ENCODE peak calls at places on chromosomes 6 and 20, in eight cellular contexts. G is AG04450; V is transverse colon; Q is neuronal stem cell; M is tibial nerve; B is heart right ventricle; W is ascending aorta; U is CD4-positive, alpha-beta memory T cell. X is an unnamed sample.

GRCh38 chr6:52731719-52732118 is 31.6 kb downstream of the GSTA2 start:
- DNase-seq in W (no peak), M (no peak), B (no peak), U (no peak), Q (no peak), V (no peak), G (no peak), X (no peak)

GRCh38 chr6:169020821-169021220 is 232.8 kb downstream of the THBS2 start:
- DNase-seq in W (no peak), Q (no peak), M (no peak), U (no peak), V (no peak), B (no peak), G (no peak), X (no peak)

GRCh38 chr20:58478141-58478805 is 36.9 kb downstream of the APCDD1L start:
- DNase-seq in B (no peak), W (peak), G (no peak), V (no peak), Q (no peak), M (no peak), U (no peak), X (no peak)

GRCh38 chr20:36465109-36466080 is 75.9 kb upstream of the MYL9 start:
- DNase-seq in U (no peak), G (peak), B (no peak), M (peak), V (peak), W (peak), Q (no peak), X (no peak)

GRCh38 chr6:157216570-157216969 is 106.7 kb downstream of the TMEM242 start:
- DNase-seq in W (peak), B (no peak), Q (no peak), M (no peak), V (no peak), U (no peak), G (no peak), X (no peak)

GRCh38 chr20:31747640-31748039 is 8.6 kb downstream of the TPX2 start:
- DNase-seq in V (no peak), Q (no peak), G (no peak), B (peak), U (no peak), W (no peak), M (no peak), X (no peak)

GRCh38 chr20:34983995-34984735 is 28.5 kb downstream of the MYH7B start:
- DNase-seq in W (no peak), V (peak), B (no peak), U (no peak), M (no peak), G (no peak), Q (no peak), X (peak)

GRCh38 chr6:135397172-135397952 is 100.2 kb downstream of the AHI1 start:
- DNase-seq in U (no peak), Q (no peak), W (no peak), M (no peak), V (no peak), G (no peak), B (no peak), X (no peak)

GRCh38 chr20:12815369-12815768 is 193.4 kb upstream of the SPTLC3 start:
- DNase-seq in Q (no peak), G (no peak), W (no peak), M (no peak), V (no peak), U (no peak), B (no peak), X (no peak)

GRCh38 chr6:135880066-135880972 is 28.8 kb downstream of the PDE7B start:
- DNase-seq in V (peak), U (peak), B (no peak), W (no peak), G (no peak), M (no peak), Q (no peak), X (peak)

GRCh38 chr6:36633915-36634314 is 39.8 kb downstream of the SRSF3 start:
- DNase-seq in W (peak), Q (no peak), V (peak), G (peak), U (no peak), M (peak), B (peak), X (no peak)

GRCh38 chr6:115214283-115214682 is 846.4 kb downstream of the FRK start:
- DNase-seq in U (no peak), B (no peak), Q (no peak), G (no peak), V (no peak), W (no peak), M (no peak), X (no peak)

GRCh38 chr20:47464380-47465101 is 37.1 kb upstream of the NCOA3 start:
- DNase-seq in W (peak), V (peak), Q (no peak), G (peak), M (peak), B (peak), U (no peak), X (no peak)

GRCh38 chr6:48973486-48973885 is 489.6 kb downstream of the MMUT start:
- DNase-seq in B (no peak), U (no peak), M (no peak), V (no peak), G (no peak), Q (no peak), W (no peak), X (no peak)

GRCh38 chr6:6893701-6894100 is 214.1 kb upstream of the RREB1 start:
- DNase-seq in U (no peak), V (no peak), G (no peak), Q (no peak), W (no peak), M (no peak), B (no peak), X (no peak)

GRCh38 chr6:41878961-41879405 is 16.2 kb downstream of the USP49 start:
- DNase-seq in W (no peak), G (peak), B (no peak), U (no peak), M (no peak), V (no peak), Q (no peak), X (no peak)

GRCh38 chr6:7747901-7748504 is 22.1 kb downstream of the BMP6 start:
- DNase-seq in V (no peak), B (no peak), U (no peak), W (no peak), M (no peak), G (no peak), Q (no peak), X (no peak)

GRCh38 chr20:39893013-39893685 is 795.9 kb downstream of the MAFB start:
- DNase-seq in Q (no peak), W (no peak), M (no peak), B (no peak), G (peak), V (no peak), U (no peak), X (no peak)

GRCh38 chr20:58706150-58706892 is 13.7 kb downstream of the NPEPL1 start:
- DNase-seq in W (peak), G (no peak), U (no peak), B (no peak), V (peak), M (no peak), Q (no peak), X (no peak)

GRCh38 chr6:89145461-89145961 is 344 bp upstream of the PM20D2 start:
- DNase-seq in U (peak), Q (no peak), G (no peak), B (no peak), W (no peak), V (no peak), M (no peak), X (peak)

GRCh38 chr6:100138346-100139022 is 144.5 kb upstream of the MCHR2 start:
- DNase-seq in V (no peak), W (no peak), Q (no peak), B (no peak), G (no peak), U (no peak), M (no peak), X (no peak)

GRCh38 chr6:130183271-130184222 is 39.2 kb downstream of the SAMD3 start:
- DNase-seq in Q (no peak), U (peak), V (no peak), W (no peak), M (no peak), B (no peak), G (no peak), X (peak)

DNA sequence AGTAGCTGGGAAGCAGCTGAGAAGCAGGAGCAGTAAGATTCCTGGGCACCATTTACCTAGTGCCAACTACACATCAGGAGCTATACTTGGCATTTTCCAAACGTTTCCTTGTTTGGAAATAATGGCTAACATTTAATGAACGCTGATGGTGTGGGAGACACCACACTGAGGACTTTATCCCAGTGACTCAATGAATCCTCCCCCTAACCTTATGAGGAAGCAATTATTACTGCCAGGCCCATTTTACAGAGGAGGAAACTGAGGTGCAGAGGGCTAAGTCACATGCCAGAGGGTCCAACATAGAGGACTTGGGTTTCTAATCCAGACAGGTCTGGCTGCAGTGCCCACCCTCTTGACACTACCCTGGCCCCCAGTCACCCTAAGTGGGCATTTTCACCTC is 6.1 kb downstream of the PTGIS start:
- DNase-seq in Q (no peak), U (no peak), G (no peak), W (no peak), B (no peak), V (no peak), M (no peak), X (no peak)
- H3K27ac ChIP-seq in Q (peak), U (no peak), G (peak), W (peak), B (peak), V (peak), M (peak), X (no peak)

GRCh38 chr6:108875161-108875555 is 26.9 kb downstream of the ARMC2 start:
- DNase-seq in G (no peak), U (no peak), W (no peak), B (no peak), Q (no peak), V (no peak), M (no peak), X (no peak)

GRCh38 chr6:108872001-108872974 is 24.1 kb downstream of the ARMC2 start:
- DNase-seq in W (no peak), G (no peak), B (no peak), Q (peak), M (no peak), U (peak), V (peak), X (no peak)

GRCh38 chr6:108874470-108875160 is 26.4 kb downstream of the ARMC2 start:
- DNase-seq in G (no peak), U (peak), W (peak), M (peak), V (peak), Q (no peak), B (no peak), X (no peak)

GRCh38 chr6:108873251-108873650 is 25.0 kb downstream of the ARMC2 start:
- DNase-seq in U (no peak), G (no peak), W (no peak), M (no peak), Q (no peak), B (no peak), V (no peak), X (no peak)

GRCh38 chr6:108873971-108874370 is 25.7 kb downstream of the ARMC2 start:
- DNase-seq in V (no peak), M (no peak), G (no peak), W (no peak), Q (no peak), U (no peak), B (no peak), X (no peak)
- H3K27ac ChIP-seq in V (peak), M (peak), G (no peak), W (peak), Q (no peak), U (peak), B (peak), X (no peak)

DNA sequence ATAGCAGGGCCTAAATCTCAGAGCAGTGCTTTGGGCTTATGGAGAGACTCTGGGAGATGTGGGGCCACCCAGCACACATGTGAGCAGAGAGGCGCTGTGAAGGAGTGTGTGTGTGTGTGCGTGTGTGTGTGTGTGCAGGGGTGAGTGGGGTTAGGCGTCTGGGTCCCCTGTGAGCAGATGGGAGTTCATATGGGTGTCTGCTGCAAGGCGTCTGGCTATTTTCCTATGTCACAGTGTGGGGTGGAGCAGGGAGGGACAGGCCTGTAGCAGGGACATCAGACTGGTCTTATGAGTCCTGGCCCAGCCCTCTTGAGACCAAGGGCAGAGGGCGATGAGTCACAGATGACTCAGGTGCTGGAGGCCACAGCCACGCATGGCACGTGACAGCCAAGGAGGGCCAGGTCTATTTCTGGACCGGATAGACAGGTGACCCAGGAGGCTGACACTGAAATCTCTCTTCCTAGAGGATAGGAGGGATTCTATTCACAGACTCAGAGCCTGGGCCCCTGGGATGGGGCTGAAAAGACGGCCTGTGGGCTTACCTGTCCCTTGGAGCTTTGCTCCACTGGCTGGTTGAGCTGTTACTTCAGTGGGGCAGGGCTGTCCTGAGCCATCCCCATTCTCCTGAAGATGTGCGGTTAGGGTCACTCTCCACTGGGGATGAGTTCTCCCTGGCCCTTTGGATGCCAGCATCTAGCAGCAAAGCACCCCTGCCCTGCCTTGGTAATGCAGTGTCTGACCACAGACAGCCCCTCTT is 28.9 kb downstream of the VEGFA start:
- DNase-seq in U (no peak), B (peak), Q (no peak), M (no peak), G (no peak), V (peak), W (no peak), X (no peak)
- H3K27ac ChIP-seq in U (no peak), B (peak), Q (no peak), M (no peak), G (no peak), V (peak), W (no peak), X (no peak)

DNA sequence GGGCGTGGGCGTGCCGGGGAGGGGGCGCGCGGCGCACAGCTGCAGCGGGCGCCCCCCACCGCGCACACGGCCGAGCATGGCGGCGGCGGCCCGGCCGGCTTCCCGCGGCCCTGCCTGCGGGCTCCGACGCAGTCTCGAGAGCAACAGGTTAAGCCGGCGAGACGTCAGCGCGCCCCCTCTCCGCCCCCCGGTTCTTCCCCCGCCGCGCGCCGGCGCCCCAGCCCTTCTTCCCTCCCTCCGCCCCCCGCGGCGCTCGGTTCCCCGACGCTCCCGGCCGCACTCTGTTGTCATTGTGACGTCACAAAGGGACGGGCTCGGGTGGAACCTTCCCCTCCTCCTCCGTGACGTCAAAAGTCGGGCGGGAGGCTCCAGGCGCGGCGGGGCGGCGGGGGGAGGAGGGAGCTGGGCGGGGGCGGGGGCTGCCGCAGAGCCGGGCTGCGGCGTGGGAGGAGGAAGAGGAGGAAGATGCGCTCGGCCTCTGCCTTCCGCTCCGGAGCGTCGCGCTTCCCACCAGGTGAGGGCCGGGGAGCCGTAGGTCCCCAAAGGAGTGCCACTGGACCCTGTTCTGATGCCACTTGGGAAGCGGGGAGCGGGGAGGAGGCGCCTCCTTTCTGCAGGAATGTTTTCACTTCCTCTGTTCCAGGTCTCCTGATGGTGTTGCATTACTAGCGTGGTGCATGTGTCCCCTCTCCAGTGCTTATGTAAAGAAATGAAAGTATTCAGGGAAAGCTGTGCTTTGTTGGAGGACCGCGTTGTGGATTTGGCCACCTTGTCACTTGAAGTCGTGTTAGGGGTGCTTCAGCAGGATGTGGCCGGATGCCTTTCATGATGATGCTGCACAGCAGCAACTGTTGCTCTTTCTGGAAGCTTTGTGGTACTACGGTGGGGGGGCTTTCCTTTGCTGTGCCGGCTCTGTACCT is 2.8 kb downstream of the JARID2 start:
- DNase-seq in Q (peak), B (peak), G (peak), U (peak), M (peak), W (peak), V (peak), X (peak)
- H3K27ac ChIP-seq in Q (peak), B (peak), G (peak), U (peak), M (peak), W (peak), V (peak), X (peak)

GRCh38 chr6:93124226-93124625 is 295.1 kb downstream of the EPHA7 start:
- DNase-seq in V (no peak), U (no peak), Q (no peak), W (no peak), M (no peak), B (no peak), G (no peak), X (no peak)
- H3K27ac ChIP-seq in V (no peak), U (no peak), Q (no peak), W (no peak), M (no peak), B (no peak), G (no peak), X (no peak)

GRCh38 chr6:53831081-53831839 is 36.5 kb downstream of the LRRC1 start:
- DNase-seq in B (no peak), Q (no peak), W (no peak), U (no peak), M (no peak), V (no peak), G (no peak), X (no peak)

GRCh38 chr6:53828971-53829697 is 34.3 kb downstream of the LRRC1 start:
- DNase-seq in V (no peak), Q (no peak), B (no peak), W (no peak), G (no peak), M (no peak), U (no peak), X (no peak)

GRCh38 chr6:53830356-53830755 is 35.6 kb downstream of the LRRC1 start:
- DNase-seq in U (no peak), V (no peak), Q (no peak), G (no peak), B (no peak), M (no peak), W (no peak), X (no peak)

GRCh38 chr6:53828215-53828614 is 33.4 kb downstream of the LRRC1 start:
- DNase-seq in Q (no peak), M (no peak), U (no peak), V (no peak), W (no peak), G (no peak), B (no peak), X (no peak)

GRCh38 chr6:53829698-53830221 is 35.0 kb downstream of the LRRC1 start:
- DNase-seq in M (no peak), B (no peak), V (peak), G (no peak), W (no peak), Q (no peak), U (no peak), X (no peak)
- H3K27ac ChIP-seq in M (no peak), B (no peak), V (peak), G (no peak), W (peak), Q (no peak), U (no peak), X (no peak)

GRCh38 chr6:484086-484728 is 92.7 kb downstream of the IRF4 start:
- DNase-seq in M (no peak), Q (no peak), W (no peak), V (no peak), B (no peak), G (no peak), U (no peak), X (no peak)

GRCh38 chr6:489001-489400 is 97.4 kb downstream of the IRF4 start:
- DNase-seq in M (no peak), Q (no peak), G (no peak), U (no peak), B (no peak), W (no peak), V (no peak), X (peak)

GRCh38 chr6:487956-488355 is 96.4 kb downstream of the IRF4 start:
- DNase-seq in Q (no peak), M (no peak), V (peak), W (no peak), U (no peak), G (no peak), B (no peak), X (no peak)

GRCh38 chr6:485655-486054 is 94.1 kb downstream of the IRF4 start:
- DNase-seq in G (no peak), V (no peak), Q (no peak), U (no peak), M (no peak), W (no peak), B (no peak), X (no peak)

DNA sequence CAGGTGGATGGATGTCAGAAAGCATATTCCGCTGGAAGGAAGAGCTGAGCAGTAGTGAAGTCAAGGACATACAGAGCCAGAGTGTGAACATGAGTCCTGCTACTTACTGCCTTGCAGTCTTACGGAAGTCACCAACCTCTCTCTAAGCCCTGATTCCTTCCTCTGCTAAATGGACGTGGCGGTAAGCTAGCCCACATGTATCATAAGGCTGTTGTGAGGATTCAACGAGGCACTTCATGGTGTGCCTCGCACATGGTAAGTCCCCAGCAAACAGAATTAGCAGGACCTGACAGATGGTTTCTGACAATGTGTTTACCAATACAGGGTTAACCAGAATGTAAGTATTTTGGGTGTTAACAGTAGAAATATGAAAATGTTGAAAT is 93.2 kb downstream of the IRF4 start:
- DNase-seq in V (no peak), B (no peak), U (no peak), W (no peak), M (no peak), G (no peak), Q (no peak), X (no peak)
- H3K27ac ChIP-seq in V (no peak), B (no peak), U (no peak), W (no peak), M (no peak), G (no peak), Q (no peak), X (no peak)

DNA sequence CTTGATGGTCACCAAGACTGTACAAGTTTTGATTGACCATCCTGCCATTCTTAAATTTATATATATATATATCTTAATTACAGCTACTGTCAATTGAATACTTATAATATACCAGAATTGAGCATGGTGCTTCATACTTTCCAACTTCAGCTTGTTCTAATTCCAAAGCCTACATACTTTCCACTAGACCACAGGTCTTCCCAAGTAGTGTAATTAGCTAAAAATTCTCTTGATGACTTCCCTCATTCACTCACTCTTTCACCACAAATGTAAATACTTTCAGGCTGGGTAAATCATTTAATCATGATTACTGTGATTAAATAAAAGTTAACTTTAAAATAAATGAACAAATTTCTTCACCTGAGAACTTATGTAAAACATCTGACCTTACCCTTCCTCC is 3.4 kb downstream of the ASF1A start:
- DNase-seq in Q (no peak), G (no peak), U (no peak), B (no peak), W (no peak), V (no peak), M (no peak), X (no peak)
- H3K27ac ChIP-seq in Q (no peak), G (no peak), U (no peak), B (no peak), W (no peak), V (no peak), M (no peak), X (no peak)